ENCODE peak calls at places on chromosomes 2 and 18, in four cellular contexts. W is CD8-positive, alpha-beta T cell; T is brain microvascular endothelial cell; Q is lower leg skin. B is an unnamed sample.

GRCh38 chr2:47310801-47311560 is 92.0 kb upstream of the MSH2 start:
- DNase-seq in W (no peak), T (no peak), Q (no peak), B (peak)

GRCh38 chr2:127279781-127280180 is 14.2 kb downstream of the ERCC3 start:
- DNase-seq in Q (no peak), T (no peak), W (no peak), B (no peak)

GRCh38 chr18:21740724-21741510 is at the start of gene MIB1:
- DNase-seq in Q (peak), T (no peak), W (peak), B (peak)

GRCh38 chr18:408367-408766 is 92.1 kb downstream of the COLEC12 start:
- DNase-seq in T (no peak), W (no peak), Q (no peak), B (no peak)

GRCh38 chr2:43559391-43560230 is 36.2 kb downstream of the THADA start:
- DNase-seq in Q (no peak), W (no peak), T (no peak), B (no peak)

GRCh38 chr18:46756559-46757201 is at the start of gene ST8SIA5:
- DNase-seq in W (no peak), Q (no peak), T (no peak), B (no peak)

GRCh38 chr2:100972452-100972851 is 29.6 kb upstream of the RPL31 start:
- DNase-seq in Q (no peak), W (no peak), T (no peak), B (no peak)

GRCh38 chr18:76941284-76941683 is 118.9 kb downstream of the ZNF236 start:
- DNase-seq in T (no peak), W (no peak), Q (no peak), B (no peak)

GRCh38 chr18:70041459-70042020 is 93.9 kb upstream of the CD226 start:
- DNase-seq in Q (no peak), T (no peak), W (no peak), B (no peak)

GRCh38 chr2:224407241-224407680 is 5.4 kb upstream of the FAM124B start:
- DNase-seq in W (no peak), T (no peak), Q (no peak), B (no peak)

GRCh38 chr2:175080479-175080878 is 75.3 kb upstream of the CHN1 start:
- DNase-seq in T (no peak), Q (no peak), W (no peak), B (no peak)

GRCh38 chr2:36618381-36618780 is 20.4 kb upstream of the FEZ2 start:
- DNase-seq in W (no peak), Q (no peak), T (peak), B (no peak)

GRCh38 chr2:32838418-32838817 is 108.3 kb upstream of the LTBP1 start:
- DNase-seq in T (no peak), Q (no peak), W (no peak), B (no peak)
- H3K4me3 ChIP-seq in T (no peak), Q (no peak), W (no peak), B (no peak)

DNA sequence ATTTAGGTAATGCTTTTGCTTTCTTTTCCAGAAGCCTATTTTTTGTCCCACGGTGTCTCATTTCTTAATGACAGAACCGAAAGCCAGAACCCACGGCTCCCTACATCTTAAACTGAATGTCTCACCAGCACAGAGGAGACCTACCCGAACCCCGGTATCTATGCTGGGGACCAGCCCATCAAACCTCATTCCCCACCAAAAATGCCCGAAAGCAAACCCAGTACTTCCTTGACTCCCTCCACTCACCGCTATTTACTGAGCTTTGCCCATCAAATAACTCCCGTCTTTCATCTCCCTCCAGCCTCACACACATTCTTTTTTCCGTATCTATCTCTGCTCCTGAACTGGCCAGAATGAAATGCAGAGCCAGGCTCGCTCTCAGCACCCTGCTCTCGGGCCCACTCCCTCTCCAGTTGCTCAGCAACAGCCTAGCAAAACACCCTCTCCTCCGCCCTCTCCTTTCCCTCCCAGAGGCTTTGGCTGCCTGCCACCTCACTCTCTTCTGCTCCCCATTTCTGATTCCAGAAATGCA is 4.1 kb downstream of the IGFBP5 start:
- DNase-seq in Q (peak), W (peak), T (peak), B (peak)
- H3K4me3 ChIP-seq in Q (no peak), W (no peak), T (peak), B (peak)

GRCh38 chr2:218291318-218291933 is 877 bp downstream of the TMBIM1 start:
- DNase-seq in W (no peak), T (no peak), Q (no peak), B (no peak)

GRCh38 chr2:218292700-218293014 is 354 bp upstream of the TMBIM1 start:
- DNase-seq in Q (no peak), W (no peak), T (no peak), B (no peak)

GRCh38 chr2:218291934-218292699 is at the start of gene TMBIM1:
- DNase-seq in T (peak), W (peak), Q (peak), B (peak)

GRCh38 chr2:218289639-218290315 is 2.5 kb downstream of the TMBIM1 start:
- DNase-seq in T (no peak), Q (peak), W (no peak), B (no peak)

DNA sequence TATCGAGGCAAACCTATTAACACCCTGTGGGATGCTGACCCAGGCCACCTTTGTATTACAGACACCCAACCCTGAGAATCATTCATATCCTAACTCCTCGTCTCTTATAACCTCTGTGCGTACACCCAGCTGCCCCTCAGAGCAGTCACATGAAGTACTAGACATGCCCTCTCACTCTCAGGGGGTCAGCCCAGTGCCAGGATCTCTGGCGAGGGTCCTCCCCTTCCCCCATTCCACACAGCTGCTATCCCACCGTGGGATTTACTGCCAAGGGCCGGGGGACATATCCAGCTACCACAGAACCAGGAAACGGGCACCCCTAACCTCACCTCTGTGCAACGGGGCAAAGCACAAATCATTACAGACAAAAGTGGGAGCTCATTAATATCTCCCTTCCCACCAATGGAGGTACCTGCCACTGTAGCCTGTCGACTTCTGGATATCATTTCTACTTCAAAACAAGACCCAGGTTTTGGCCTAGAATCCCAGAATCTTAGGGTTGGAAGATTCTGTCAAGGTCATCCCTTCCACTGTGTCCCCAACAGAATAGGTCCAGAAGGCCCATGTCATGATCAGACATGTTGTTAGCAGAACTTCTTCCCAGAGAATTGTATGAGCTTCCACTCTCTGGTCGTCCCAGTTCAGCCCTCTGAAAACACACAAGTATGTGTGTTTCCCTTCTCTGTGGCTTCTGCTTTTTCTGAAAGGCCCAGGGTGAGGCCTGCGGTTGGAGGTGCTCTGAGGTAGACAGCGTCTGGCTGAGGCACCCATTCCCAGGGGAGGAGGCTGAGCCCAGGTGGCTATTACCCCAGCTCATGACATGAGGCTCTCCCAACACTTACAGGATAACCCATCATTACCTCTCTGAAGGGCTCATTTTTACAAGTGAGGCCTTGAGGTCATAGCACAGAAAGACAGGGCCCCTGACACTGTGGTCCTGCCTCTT is 1.7 kb downstream of the TMBIM1 start:
- DNase-seq in W (peak), Q (no peak), T (no peak), B (no peak)
- H3K4me3 ChIP-seq in W (peak), Q (no peak), T (peak), B (peak)

DNA sequence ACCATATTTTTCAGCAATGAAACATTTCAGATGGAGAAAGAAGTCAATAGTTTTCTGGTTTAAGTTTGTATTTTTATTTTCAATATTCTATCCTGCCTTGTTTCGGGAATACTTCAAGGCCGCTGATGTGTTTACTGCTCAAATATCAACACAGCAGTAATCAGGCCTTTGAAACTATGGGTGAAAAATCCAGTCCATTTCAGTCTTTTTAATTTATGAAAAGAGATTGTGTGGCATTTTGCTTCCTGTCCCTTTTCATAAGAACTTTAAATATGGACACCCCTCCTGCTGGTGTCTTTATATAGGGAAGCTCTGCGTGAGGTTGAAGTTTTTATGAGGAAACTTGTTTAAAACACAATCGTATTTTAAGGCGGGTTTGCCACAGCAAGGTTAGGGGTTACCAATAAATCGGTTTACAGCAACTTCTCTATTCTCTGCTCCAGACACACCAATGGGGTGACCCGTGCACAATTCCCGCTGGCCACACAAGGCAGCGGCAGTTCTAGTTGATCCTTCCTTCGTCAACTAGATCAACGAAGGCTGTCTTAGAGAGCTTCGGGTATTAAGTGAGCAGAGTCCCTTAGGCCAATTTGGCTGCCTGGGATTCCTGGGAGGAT is 1.2 kb upstream of the TANC1 start:
- DNase-seq in Q (no peak), W (no peak), T (no peak), B (peak)
- H3K4me3 ChIP-seq in Q (no peak), W (no peak), T (peak), B (peak)

GRCh38 chr18:6979954-6980353 is 137.6 kb downstream of the LAMA1 start:
- DNase-seq in W (no peak), T (no peak), Q (no peak), B (no peak)
- H3K4me3 ChIP-seq in W (no peak), T (no peak), Q (no peak), B (no peak)

GRCh38 chr2:10903861-10904210 is 7.9 kb upstream of the KCNF1 start:
- DNase-seq in Q (no peak), W (no peak), T (no peak), B (no peak)
- H3K4me3 ChIP-seq in Q (no peak), W (no peak), T (no peak), B (no peak)

GRCh38 chr2:68385907-68386287 is 20.8 kb downstream of the PLEK start:
- DNase-seq in T (no peak), W (no peak), Q (no peak), B (no peak)
- H3K4me3 ChIP-seq in T (no peak), W (no peak), Q (no peak), B (no peak)

DNA sequence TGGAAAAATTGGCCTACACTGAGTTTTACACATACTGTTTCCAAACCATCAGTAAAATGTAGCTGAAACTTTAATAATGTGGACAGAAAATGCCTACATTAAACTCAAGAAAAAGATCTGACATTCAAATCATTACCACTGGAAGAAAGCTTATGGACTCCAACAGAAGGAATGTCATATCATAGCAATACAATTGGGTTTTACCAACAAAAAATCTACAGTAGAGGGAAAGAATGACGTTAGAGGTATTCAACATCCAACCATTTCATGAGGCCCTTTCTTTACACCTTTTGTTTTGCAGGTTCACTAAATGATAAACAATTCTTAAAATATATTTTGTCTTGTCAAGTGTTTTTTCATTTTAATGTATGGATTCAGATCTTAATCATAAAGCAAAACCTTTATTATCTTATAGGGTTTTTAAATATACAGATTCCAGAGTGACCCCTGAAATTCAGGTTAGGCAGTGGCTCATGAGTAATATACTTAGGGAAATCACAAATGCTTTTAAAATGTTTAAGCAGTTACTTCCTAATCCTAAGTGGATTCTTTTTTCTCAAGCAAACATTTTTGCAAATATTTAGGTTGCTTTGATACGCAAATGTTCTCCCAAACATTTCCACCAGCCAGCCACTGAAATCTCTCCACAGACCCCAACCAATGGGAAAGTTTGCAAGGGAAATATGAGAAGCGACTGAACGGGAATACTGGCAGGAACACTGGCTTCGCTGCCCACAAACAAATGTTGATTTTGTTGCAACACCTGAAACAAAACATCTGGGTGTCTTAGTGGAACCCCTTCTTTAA is 168.7 kb downstream of the TCF4 start:
- DNase-seq in T (no peak), W (no peak), Q (no peak), B (no peak)
- H3K4me3 ChIP-seq in T (no peak), W (no peak), Q (no peak), B (no peak)

B was measured in uterus.